ENCODE peak calls at places on chromosome 9, in ten cellular contexts. One of them, this sample, is unnamed.

GRCh38 chr9:4973246-4973645 is 11.8 kb upstream of the JAK2 start:
- DNase-seq in neural progenitor cell: no peak
- DNase-seq in GM06990: no peak
- DNase-seq in fibroblast of lung: peak
- DNase-seq in astrocyte of the cerebellum: no peak
- DNase-seq in AG04450: no peak
- DNase-seq in fibroblast of mammary gland: no peak
- DNase-seq in HFF-Myc: no peak
- DNase-seq in A549: no peak
- DNase-seq in mucosa of descending colon: no peak
- DNase-seq in this sample: no peak

GRCh38 chr9:105065119-105066088 is 137.4 kb upstream of the ABCA1 start:
- DNase-seq in GM06990: no peak
- DNase-seq in AG04450: no peak
- DNase-seq in neural progenitor cell: no peak
- DNase-seq in fibroblast of lung: no peak
- DNase-seq in fibroblast of mammary gland: no peak
- DNase-seq in mucosa of descending colon: no peak
- DNase-seq in HFF-Myc: no peak
- DNase-seq in astrocyte of the cerebellum: no peak
- DNase-seq in A549: peak
- DNase-seq in this sample: peak

GRCh38 chr9:97830884-97831829 is 21.9 kb upstream of the FOXE1 start:
- DNase-seq in GM06990: no peak
- DNase-seq in A549: no peak
- DNase-seq in fibroblast of lung: no peak
- DNase-seq in mucosa of descending colon: no peak
- DNase-seq in HFF-Myc: no peak
- DNase-seq in AG04450: no peak
- DNase-seq in astrocyte of the cerebellum: no peak
- DNase-seq in fibroblast of mammary gland: no peak
- DNase-seq in neural progenitor cell: no peak
- DNase-seq in this sample: no peak

GRCh38 chr9:77820293-77820954 is 172.3 kb upstream of the GNA14 start:
- DNase-seq in AG04450: peak
- DNase-seq in mucosa of descending colon: no peak
- DNase-seq in fibroblast of mammary gland: peak
- DNase-seq in GM06990: no peak
- DNase-seq in fibroblast of lung: peak
- DNase-seq in HFF-Myc: peak
- DNase-seq in A549: peak
- DNase-seq in neural progenitor cell: no peak
- DNase-seq in astrocyte of the cerebellum: no peak
- DNase-seq in this sample: no peak

GRCh38 chr9:755454-756381 is 85.8 kb upstream of the DMRT1 start:
- DNase-seq in GM06990: no peak
- DNase-seq in fibroblast of lung: peak
- DNase-seq in astrocyte of the cerebellum: peak
- DNase-seq in mucosa of descending colon: no peak
- DNase-seq in AG04450: peak
- DNase-seq in fibroblast of mammary gland: peak
- DNase-seq in HFF-Myc: peak
- DNase-seq in neural progenitor cell: no peak
- DNase-seq in A549: peak
- DNase-seq in this sample: no peak

GRCh38 chr9:86843182-86843581 is 104.1 kb downstream of the GAS1 start:
- DNase-seq in mucosa of descending colon: no peak
- DNase-seq in A549: no peak
- DNase-seq in astrocyte of the cerebellum: no peak
- DNase-seq in fibroblast of lung: no peak
- DNase-seq in fibroblast of mammary gland: no peak
- DNase-seq in AG04450: no peak
- DNase-seq in HFF-Myc: no peak
- DNase-seq in GM06990: no peak
- DNase-seq in neural progenitor cell: no peak
- DNase-seq in this sample: no peak

GRCh38 chr9:136093995-136094881 is 851 bp downstream of the NACC2 start:
- DNase-seq in fibroblast of mammary gland: peak
- DNase-seq in astrocyte of the cerebellum: no peak
- DNase-seq in fibroblast of lung: peak
- DNase-seq in neural progenitor cell: peak
- DNase-seq in AG04450: no peak
- DNase-seq in GM06990: no peak
- DNase-seq in HFF-Myc: no peak
- DNase-seq in mucosa of descending colon: peak
- DNase-seq in A549: peak
- DNase-seq in this sample: no peak

GRCh38 chr9:90073551-90073950 is 468.7 kb downstream of the GADD45G start:
- DNase-seq in HFF-Myc: no peak
- DNase-seq in A549: no peak
- DNase-seq in fibroblast of mammary gland: no peak
- DNase-seq in neural progenitor cell: no peak
- DNase-seq in GM06990: no peak
- DNase-seq in AG04450: no peak
- DNase-seq in fibroblast of lung: no peak
- DNase-seq in astrocyte of the cerebellum: no peak
- DNase-seq in mucosa of descending colon: no peak
- DNase-seq in this sample: no peak

GRCh38 chr9:134323741-134324358 is 2.4 kb upstream of the RXRA start:
- DNase-seq in fibroblast of mammary gland: peak
- DNase-seq in neural progenitor cell: no peak
- DNase-seq in astrocyte of the cerebellum: no peak
- DNase-seq in A549: no peak
- DNase-seq in HFF-Myc: no peak
- DNase-seq in fibroblast of lung: peak
- DNase-seq in GM06990: no peak
- DNase-seq in mucosa of descending colon: peak
- DNase-seq in AG04450: no peak
- DNase-seq in this sample: no peak

GRCh38 chr9:83707518-83707767 is 315 bp downstream of the UBQLN1 start:
- DNase-seq in GM06990: no peak
- DNase-seq in HFF-Myc: no peak
- DNase-seq in fibroblast of mammary gland: no peak
- DNase-seq in fibroblast of lung: peak
- DNase-seq in mucosa of descending colon: no peak
- DNase-seq in neural progenitor cell: no peak
- DNase-seq in AG04450: no peak
- DNase-seq in A549: no peak
- DNase-seq in astrocyte of the cerebellum: no peak
- DNase-seq in this sample: no peak

GRCh38 chr9:116365056-116365471 is 211.5 kb downstream of the PAPPA start:
- DNase-seq in mucosa of descending colon: no peak
- DNase-seq in neural progenitor cell: no peak
- DNase-seq in AG04450: peak
- DNase-seq in fibroblast of lung: peak
- DNase-seq in astrocyte of the cerebellum: peak
- DNase-seq in A549: no peak
- DNase-seq in HFF-Myc: peak
- DNase-seq in fibroblast of mammary gland: peak
- DNase-seq in GM06990: no peak
- DNase-seq in this sample: peak

GRCh38 chr9:99966720-99967119 is 60.3 kb downstream of the STX17 start:
- DNase-seq in AG04450: no peak
- DNase-seq in mucosa of descending colon: no peak
- DNase-seq in GM06990: no peak
- DNase-seq in A549: peak
- DNase-seq in neural progenitor cell: peak
- DNase-seq in fibroblast of mammary gland: peak
- DNase-seq in HFF-Myc: peak
- DNase-seq in astrocyte of the cerebellum: peak
- DNase-seq in fibroblast of lung: peak
- DNase-seq in this sample: no peak

GRCh38 chr9:136268318-136268717 is 22.7 kb upstream of the QSOX2 start:
- DNase-seq in GM06990: no peak
- DNase-seq in HFF-Myc: no peak
- DNase-seq in fibroblast of mammary gland: no peak
- DNase-seq in fibroblast of lung: no peak
- DNase-seq in mucosa of descending colon: no peak
- DNase-seq in A549: peak
- DNase-seq in AG04450: no peak
- DNase-seq in astrocyte of the cerebellum: no peak
- DNase-seq in neural progenitor cell: peak
- DNase-seq in this sample: no peak

GRCh38 chr9:126523621-126524111 is 90.1 kb upstream of the LMX1B start:
- DNase-seq in A549: no peak
- DNase-seq in AG04450: no peak
- DNase-seq in HFF-Myc: no peak
- DNase-seq in mucosa of descending colon: no peak
- DNase-seq in astrocyte of the cerebellum: no peak
- DNase-seq in neural progenitor cell: no peak
- DNase-seq in fibroblast of mammary gland: peak
- DNase-seq in GM06990: no peak
- DNase-seq in fibroblast of lung: no peak
- DNase-seq in this sample: no peak
- H3K4me3 ChIP-seq in A549: no peak
- H3K4me3 ChIP-seq in AG04450: no peak
- H3K4me3 ChIP-seq in HFF-Myc: no peak
- H3K4me3 ChIP-seq in mucosa of descending colon: no peak
- H3K4me3 ChIP-seq in astrocyte of the cerebellum: no peak
- H3K4me3 ChIP-seq in neural progenitor cell: no peak
- H3K4me3 ChIP-seq in fibroblast of mammary gland: no peak
- H3K4me3 ChIP-seq in GM06990: no peak
- H3K4me3 ChIP-seq in fibroblast of lung: no peak
- H3K4me3 ChIP-seq in this sample: no peak

DNA sequence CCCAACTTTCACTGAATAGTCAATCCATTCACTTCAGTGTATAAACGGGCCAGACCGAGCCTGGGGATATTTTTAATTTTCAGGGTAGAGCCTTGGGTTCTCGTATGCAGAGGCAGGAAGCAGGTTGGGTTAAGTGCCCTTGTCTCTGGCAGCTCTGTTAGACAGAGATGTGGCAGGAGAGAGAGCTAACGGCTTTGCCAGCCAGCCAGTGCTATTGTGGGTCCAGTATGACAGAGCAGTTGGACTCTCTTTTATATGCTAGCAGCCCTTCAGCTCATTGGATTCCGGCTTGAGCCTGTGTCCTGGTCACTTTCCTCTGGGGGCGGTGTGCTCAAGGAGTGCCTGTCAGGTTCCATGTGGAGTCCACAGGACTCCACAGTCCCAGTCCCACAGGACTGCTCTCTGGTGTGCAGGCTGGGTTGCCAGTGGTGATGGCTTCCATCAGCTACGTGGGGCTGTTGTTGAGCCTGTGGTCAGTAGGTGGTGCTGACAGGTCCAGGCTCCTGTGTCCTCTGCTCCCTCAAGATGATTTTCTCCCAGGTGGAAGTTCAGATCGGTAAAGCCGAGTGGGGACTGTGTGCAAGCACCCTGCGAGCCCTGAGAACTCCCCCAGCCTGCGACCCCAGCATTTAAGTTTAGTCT is 14.3 kb downstream of the CLTA start:
- DNase-seq in fibroblast of mammary gland: no peak
- DNase-seq in HFF-Myc: no peak
- DNase-seq in neural progenitor cell: peak
- DNase-seq in fibroblast of lung: no peak
- DNase-seq in mucosa of descending colon: no peak
- DNase-seq in AG04450: no peak
- DNase-seq in GM06990: no peak
- DNase-seq in A549: peak
- DNase-seq in astrocyte of the cerebellum: no peak
- DNase-seq in this sample: no peak
- TF ChIP-seq CTCF in fibroblast of mammary gland: peak
- TF ChIP-seq CTCF in HFF-Myc: no peak
- TF ChIP-seq CTCF in neural progenitor cell: peak
- TF ChIP-seq CTCF in fibroblast of lung: no peak
- TF ChIP-seq CTCF in mucosa of descending colon: no peak
- TF ChIP-seq CTCF in AG04450: peak
- TF ChIP-seq CTCF in GM06990: no peak
- TF ChIP-seq CTCF in A549: peak
- TF ChIP-seq CTCF in astrocyte of the cerebellum: peak
- TF ChIP-seq CTCF in this sample: peak

GRCh38 chr9:122394265-122395242 is 23.7 kb downstream of the PTGS1 start:
- DNase-seq in A549: no peak
- DNase-seq in astrocyte of the cerebellum: peak
- DNase-seq in fibroblast of mammary gland: peak
- DNase-seq in GM06990: no peak
- DNase-seq in AG04450: peak
- DNase-seq in HFF-Myc: peak
- DNase-seq in fibroblast of lung: peak
- DNase-seq in neural progenitor cell: no peak
- DNase-seq in mucosa of descending colon: no peak
- DNase-seq in this sample: no peak

GRCh38 chr9:122396622-122397148 is 25.9 kb downstream of the PTGS1 start:
- DNase-seq in astrocyte of the cerebellum: no peak
- DNase-seq in fibroblast of lung: no peak
- DNase-seq in mucosa of descending colon: no peak
- DNase-seq in fibroblast of mammary gland: no peak
- DNase-seq in neural progenitor cell: no peak
- DNase-seq in AG04450: no peak
- DNase-seq in HFF-Myc: no peak
- DNase-seq in GM06990: no peak
- DNase-seq in A549: no peak
- DNase-seq in this sample: no peak

GRCh38 chr9:122398371-122398924 is 27.6 kb downstream of the PTGS1 start:
- DNase-seq in mucosa of descending colon: no peak
- DNase-seq in A549: no peak
- DNase-seq in neural progenitor cell: no peak
- DNase-seq in fibroblast of lung: no peak
- DNase-seq in fibroblast of mammary gland: no peak
- DNase-seq in HFF-Myc: no peak
- DNase-seq in AG04450: no peak
- DNase-seq in astrocyte of the cerebellum: no peak
- DNase-seq in GM06990: no peak
- DNase-seq in this sample: no peak

GRCh38 chr9:122393284-122393983 is 22.6 kb downstream of the PTGS1 start:
- DNase-seq in A549: no peak
- DNase-seq in astrocyte of the cerebellum: no peak
- DNase-seq in neural progenitor cell: no peak
- DNase-seq in GM06990: no peak
- DNase-seq in fibroblast of lung: no peak
- DNase-seq in mucosa of descending colon: no peak
- DNase-seq in HFF-Myc: no peak
- DNase-seq in AG04450: no peak
- DNase-seq in fibroblast of mammary gland: no peak
- DNase-seq in this sample: no peak

DNA sequence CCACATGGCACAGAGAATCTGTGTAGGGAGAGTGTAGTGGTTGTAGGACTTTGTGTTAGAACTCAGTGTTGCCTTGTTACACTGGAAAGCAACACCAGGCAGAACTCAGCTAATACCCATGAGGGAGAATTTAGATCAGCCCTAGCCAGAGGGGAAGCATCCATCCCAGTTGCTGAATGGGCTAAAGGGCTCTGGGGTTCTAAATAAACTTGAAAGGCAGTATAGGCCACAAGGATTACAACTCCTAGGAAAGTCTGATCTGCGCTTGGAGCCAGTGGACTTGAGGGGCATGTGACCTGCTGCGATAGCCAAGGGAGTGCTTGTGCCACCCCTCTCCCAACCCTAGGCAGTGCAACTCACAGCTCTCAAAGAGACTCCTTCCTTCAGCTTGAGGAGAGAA is 26.9 kb downstream of the PTGS1 start:
- DNase-seq in astrocyte of the cerebellum: no peak
- DNase-seq in fibroblast of lung: no peak
- DNase-seq in mucosa of descending colon: no peak
- DNase-seq in HFF-Myc: no peak
- DNase-seq in A549: no peak
- DNase-seq in neural progenitor cell: no peak
- DNase-seq in GM06990: no peak
- DNase-seq in AG04450: no peak
- DNase-seq in fibroblast of mammary gland: no peak
- DNase-seq in this sample: no peak
- H3K4me3 ChIP-seq in astrocyte of the cerebellum: no peak
- H3K4me3 ChIP-seq in fibroblast of lung: no peak
- H3K4me3 ChIP-seq in mucosa of descending colon: no peak
- H3K4me3 ChIP-seq in HFF-Myc: no peak
- H3K4me3 ChIP-seq in A549: no peak
- H3K4me3 ChIP-seq in neural progenitor cell: no peak
- H3K4me3 ChIP-seq in GM06990: no peak
- H3K4me3 ChIP-seq in AG04450: no peak
- H3K4me3 ChIP-seq in fibroblast of mammary gland: no peak
- H3K4me3 ChIP-seq in this sample: no peak

GRCh38 chr9:120505186-120505585 is 74.8 kb downstream of the CDK5RAP2 start:
- DNase-seq in HFF-Myc: no peak
- DNase-seq in A549: no peak
- DNase-seq in GM06990: no peak
- DNase-seq in astrocyte of the cerebellum: no peak
- DNase-seq in fibroblast of lung: no peak
- DNase-seq in mucosa of descending colon: no peak
- DNase-seq in AG04450: no peak
- DNase-seq in fibroblast of mammary gland: peak
- DNase-seq in neural progenitor cell: no peak
- DNase-seq in this sample: no peak
- TF ChIP-seq CTCF in HFF-Myc: no peak
- TF ChIP-seq CTCF in A549: no peak
- TF ChIP-seq CTCF in GM06990: no peak
- TF ChIP-seq CTCF in astrocyte of the cerebellum: no peak
- TF ChIP-seq CTCF in fibroblast of lung: no peak
- TF ChIP-seq CTCF in mucosa of descending colon: no peak
- TF ChIP-seq CTCF in AG04450: peak
- TF ChIP-seq CTCF in fibroblast of mammary gland: peak
- TF ChIP-seq CTCF in neural progenitor cell: peak
- TF ChIP-seq CTCF in this sample: peak